ENCODE peak calls at places on chromosomes 5 and 9, in nine cellular contexts. M, Z, I, R, E, F, V, G and J are unnamed samples.

GRCh38 chr9:70043285-70043684 is 363 bp upstream of the MAMDC2 start:
- DNase-seq in G (no peak), E (no peak), V (no peak), Z (no peak), M (no peak), F (no peak), R (no peak), I (no peak), J (no peak)

GRCh38 chr5:71907589-71908145 is 188.6 kb downstream of the CARTPT start:
- DNase-seq in R (no peak), M (no peak), F (no peak), I (no peak), Z (no peak), V (no peak), G (no peak), E (no peak), J (no peak)

GRCh38 chr5:109767997-109768396 is 78.3 kb downstream of the MAN2A1 start:
- DNase-seq in F (no peak), Z (no peak), M (no peak), I (no peak), V (no peak), G (no peak), R (no peak), E (no peak), J (no peak)

GRCh38 chr5:31113101-31113500 is 80.4 kb upstream of the CDH6 start:
- DNase-seq in V (no peak), R (no peak), F (no peak), Z (no peak), M (no peak), I (no peak), E (peak; percentile 37), G (no peak), J (no peak)

GRCh38 chr9:92147030-92147853 is 32.0 kb upstream of the SPTLC1 start:
- DNase-seq in G (no peak), Z (peak; percentile 83), M (no peak), E (peak; percentile 91), I (peak; percentile 74), F (peak; percentile 41), R (peak; percentile 51), V (no peak), J (peak; percentile 54)

GRCh38 chr5:95520176-95520575 is 34.6 kb downstream of the SKIC3 start:
- DNase-seq in G (no peak), V (no peak), Z (no peak), M (no peak), F (no peak), I (no peak), E (no peak), R (no peak), J (no peak)

GRCh38 chr9:37371565-37372464 is 50.7 kb upstream of the GRHPR start:
- DNase-seq in I (no peak), Z (no peak), V (peak; percentile 70), G (no peak), E (no peak), R (no peak), M (no peak), F (no peak), J (no peak)

GRCh38 chr5:6820851-6821479 is 107.7 kb downstream of the TENT4A start:
- DNase-seq in G (no peak), F (peak; percentile 21), E (peak; percentile 4), R (peak; percentile 46), M (no peak), V (peak; percentile 44), Z (no peak), I (no peak), J (no peak)

DNA sequence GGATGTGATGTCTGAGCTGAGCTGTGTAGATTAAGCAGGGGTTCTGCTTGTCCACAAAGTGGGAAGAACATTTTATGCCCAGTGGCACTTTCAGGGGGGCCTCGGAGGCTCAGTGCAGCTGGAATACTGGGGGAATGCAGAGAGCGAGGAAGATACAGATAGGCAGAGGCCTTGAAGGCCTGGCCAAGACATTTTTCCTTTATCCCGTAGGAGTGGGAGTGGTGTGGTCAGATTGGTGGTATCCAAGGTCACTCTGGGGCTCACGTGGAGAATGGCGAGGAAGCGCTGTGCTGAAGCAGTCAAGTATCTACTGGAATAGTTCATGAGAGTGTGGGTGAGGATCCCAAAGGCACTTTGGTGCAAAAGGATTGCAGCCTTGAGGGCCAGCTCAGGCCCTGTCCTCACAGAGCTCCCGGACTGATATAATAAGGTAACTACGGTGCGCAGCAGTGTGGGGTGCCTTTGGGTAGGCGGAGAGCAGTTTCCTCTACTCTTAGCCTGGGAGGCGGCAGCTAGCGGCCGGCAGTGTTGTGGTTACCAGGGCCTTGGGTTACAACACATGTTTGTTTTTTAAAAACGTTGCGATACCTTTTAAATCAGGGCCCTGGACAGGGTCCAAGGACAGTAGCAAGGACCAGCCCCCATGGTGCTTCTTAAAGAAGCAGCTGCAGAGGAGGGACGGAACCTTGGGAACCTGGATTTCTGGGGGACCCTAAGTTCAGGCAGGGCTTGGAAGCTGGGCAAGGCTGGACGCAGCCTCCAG is 10.8 kb upstream of the CCDC69 start:
- DNase-seq in M (no peak), G (peak; percentile 60), I (peak; percentile 89), R (peak; percentile 25), E (peak; percentile 72), Z (peak; percentile 82), V (peak; percentile 78), F (peak; percentile 79), J (no peak)
- H3K27ac ChIP-seq in M (no peak overlapping the region), G (no peak overlapping the region), I (peak overlapping the region; percentile 78), R (no peak overlapping the region), E (no peak overlapping the region), Z (peak overlapping the region; percentile 82), V (peak overlapping the region; percentile 96), F (peak overlapping the region; percentile 70), J (no peak overlapping the region)

GRCh38 chr5:34522599-34523381 is 133.3 kb upstream of the RAI14 start:
- DNase-seq in I (peak; percentile 79), G (peak; percentile 65), E (peak; percentile 92), F (peak; percentile 69), Z (peak; percentile 72), R (peak; percentile 80), V (peak; percentile 78), M (peak; percentile 30), J (no peak)

GRCh38 chr5:34521628-34522290 is 134.4 kb upstream of the RAI14 start:
- DNase-seq in F (no peak), Z (no peak), E (no peak), G (no peak), V (no peak), M (no peak), I (no peak), R (no peak), J (no peak)

GRCh38 chr5:34523382-34523716 is 132.8 kb upstream of the RAI14 start:
- DNase-seq in G (no peak), Z (no peak), V (no peak), M (no peak), E (no peak), R (no peak), F (no peak), I (no peak), J (no peak)

GRCh38 chr5:34525761-34526160 is 130.4 kb upstream of the RAI14 start:
- DNase-seq in R (no peak), G (no peak), V (no peak), M (no peak), I (no peak), E (no peak), F (no peak), Z (no peak), J (no peak)

GRCh38 chr5:34524123-34524522 is 132.0 kb upstream of the RAI14 start:
- DNase-seq in G (no peak), Z (no peak), E (peak; percentile 74), R (peak; percentile 18), F (no peak), V (no peak), I (no peak), M (peak; percentile 16), J (no peak)
- H3K27ac ChIP-seq in G (no peak overlapping the region), Z (peak overlapping the region; percentile 54), E (peak overlapping the region; percentile 34), R (peak overlapping the region; percentile 68), F (peak overlapping the region; percentile 36), V (no peak overlapping the region), I (no peak overlapping the region), M (no peak overlapping the region), J (no peak overlapping the region)

DNA sequence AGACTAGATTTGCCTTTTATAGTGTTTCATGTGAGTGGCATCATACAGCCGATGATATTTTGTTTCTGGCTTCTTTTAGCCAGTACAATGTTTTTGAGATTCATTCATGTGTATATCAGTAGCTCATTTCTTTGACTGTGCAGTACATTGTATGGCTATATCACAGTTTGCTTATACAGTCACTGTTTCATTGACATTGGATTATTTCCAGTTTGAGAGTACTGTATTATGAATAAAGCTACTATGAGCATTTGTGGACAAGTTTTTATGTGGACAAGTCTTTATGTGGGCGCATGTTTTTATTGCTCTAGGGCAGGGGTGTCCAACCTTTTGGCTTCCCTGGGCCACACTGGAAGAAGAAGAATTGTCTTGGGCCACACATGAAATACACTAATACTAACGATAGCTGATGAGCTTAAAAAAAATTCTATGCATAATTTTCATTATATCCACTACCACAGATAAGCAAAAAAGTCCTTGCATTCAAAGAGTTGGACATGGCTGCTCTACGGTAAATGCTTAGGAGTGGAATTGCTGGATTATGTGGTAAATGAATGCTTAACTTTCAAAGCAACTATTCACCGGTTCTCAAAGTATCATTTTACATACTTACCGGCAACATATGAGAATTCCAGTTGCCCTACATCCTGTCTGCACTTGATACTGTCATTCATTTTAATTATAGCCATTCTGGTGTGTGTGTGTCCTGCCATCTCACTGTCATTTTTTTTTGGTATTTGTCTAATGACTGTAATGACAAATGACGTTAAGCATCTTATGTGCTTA is 177.8 kb downstream of the RGS3 start:
- DNase-seq in R (no peak), I (no peak), F (no peak), V (no peak), G (no peak), M (no peak), Z (no peak), E (no peak), J (no peak)
- H3K27ac ChIP-seq in R (no peak overlapping the region), I (no peak overlapping the region), F (no peak overlapping the region), V (no peak overlapping the region), G (no peak overlapping the region), M (no peak overlapping the region), Z (no peak overlapping the region), E (no peak overlapping the region), J (no peak overlapping the region)

GRCh38 chr9:108443278-108443633 is 412.5 kb downstream of the ACTL7B start:
- DNase-seq in F (no peak), G (no peak), Z (no peak), R (no peak), E (peak; percentile 84), I (no peak), M (no peak), V (no peak), J (no peak)

GRCh38 chr9:108441251-108441650 is 414.5 kb downstream of the ACTL7B start:
- DNase-seq in M (no peak), V (no peak), Z (no peak), E (no peak), I (no peak), G (no peak), F (no peak), R (no peak), J (no peak)

GRCh38 chr9:108444400-108445358 is 411.1 kb downstream of the ACTL7B start:
- DNase-seq in I (no peak), G (no peak), V (no peak), M (no peak), E (peak; percentile 95), Z (peak; percentile 26), R (no peak), F (no peak), J (peak; percentile 83)

GRCh38 chr9:108443741-108444140 is 412.0 kb downstream of the ACTL7B start:
- DNase-seq in Z (no peak), G (no peak), V (no peak), M (no peak), R (no peak), F (no peak), E (peak; percentile 47), I (no peak), J (no peak)

DNA sequence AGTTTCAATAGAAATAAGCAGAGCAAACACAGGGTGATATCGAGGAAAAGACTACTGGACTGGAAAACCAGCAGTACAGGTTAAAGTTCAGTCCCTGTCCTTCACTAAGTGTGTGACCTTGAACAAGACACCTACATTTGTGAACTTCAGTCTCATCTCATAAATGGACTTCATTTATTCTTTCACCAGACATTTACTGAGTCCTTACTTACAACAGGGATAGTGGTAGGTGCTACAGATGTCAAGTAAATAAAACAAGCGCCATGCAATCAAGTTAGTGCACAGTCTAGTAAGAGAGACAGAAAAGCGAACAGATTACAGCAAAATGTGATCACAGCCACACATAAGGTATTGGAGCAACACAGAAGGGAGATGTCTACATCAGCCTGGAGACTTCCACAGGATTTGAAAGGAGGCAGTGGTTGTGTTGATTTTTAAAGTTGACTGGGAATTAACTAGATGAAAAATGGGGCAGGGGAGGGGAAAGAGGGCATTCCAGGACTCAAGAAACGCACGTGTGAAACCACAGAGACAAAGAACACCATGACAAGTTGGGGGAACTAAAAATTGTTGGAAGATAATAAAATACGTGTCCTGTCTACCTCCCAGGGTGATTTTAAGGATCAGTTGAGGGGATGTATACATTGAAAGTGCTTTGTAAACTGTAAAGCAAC is 413.0 kb downstream of the ACTL7B start:
- DNase-seq in F (no peak), I (no peak), E (no peak), G (no peak), M (no peak), R (no peak), Z (no peak), V (no peak), J (no peak)
- H3K27ac ChIP-seq in F (no peak overlapping the region), I (no peak overlapping the region), E (peak overlapping the region; percentile 71), G (peak overlapping the region; percentile 11), M (no peak overlapping the region), R (no peak overlapping the region), Z (no peak overlapping the region), V (no peak overlapping the region), J (no peak overlapping the region)